ENCODE peak calls at places on chromosomes 7 and 10, in ten cellular contexts. Z is right atrium auricular region, E is testis, W is heart right ventricle, S is GM06990, F is HepG2, K is A673, H is transverse colon, I is AG04450, J is fibroblast of lung. D is an unnamed sample.

GRCh38 chr10:35896011-35896410 is 253.9 kb upstream of the FZD8 start:
- DNase-seq in Z (no peak), E (no peak), W (no peak), S (no peak), F (no peak), K (no peak), H (no peak), I (peak; percentile 67), J (peak; percentile 77), D (peak; percentile 73)

GRCh38 chr7:15707570-15707969 is 21.1 kb upstream of the MEOX2 start:
- DNase-seq in Z (no peak), E (no peak), W (no peak), S (no peak), F (no peak), K (no peak), H (no peak), I (no peak), J (no peak), D (no peak)

GRCh38 chr10:113663908-113664307 is at the start of gene NRAP:
- DNase-seq in Z (no peak), E (no peak), W (peak; percentile 56), S (no peak), F (no peak), K (no peak), H (no peak), I (no peak), J (no peak), D (no peak)

GRCh38 chr10:115355162-115355760 is 262.1 kb downstream of the ATRNL1 start:
- DNase-seq in Z (no peak), E (peak; percentile 46), W (no peak), S (peak; percentile 7), F (peak; percentile 63), K (peak; percentile 70), H (peak; percentile 8), I (peak; percentile 30), J (peak; percentile 82), D (peak; percentile 71)

GRCh38 chr7:141630621-141631020 is 71.3 kb downstream of the DENND11 start:
- DNase-seq in Z (no peak), E (no peak), W (no peak), S (no peak), F (no peak), K (no peak), H (no peak), I (no peak), J (no peak), D (no peak)

GRCh38 chr10:36023939-36024338 is 381.8 kb upstream of the FZD8 start:
- DNase-seq in Z (peak; percentile 63), E (no peak), W (no peak), S (no peak), F (peak; percentile 3), K (peak; percentile 69), H (no peak), I (peak; percentile 26), J (peak; percentile 33), D (peak; percentile 87)

GRCh38 chr10:79483948-79484347 is 28.4 kb upstream of the EIF5AL1 start:
- DNase-seq in Z (no peak), E (peak; percentile 60), W (peak; percentile 67), S (no peak), F (no peak), K (peak; percentile 42), H (no peak), I (no peak), J (peak; percentile 65), D (peak; percentile 82)

GRCh38 chr7:154914580-154915380 is 88.1 kb downstream of the PAXIP1 start:
- DNase-seq in Z (no peak), E (no peak), W (no peak), S (peak; percentile 15), F (no peak), K (peak; percentile 22), H (no peak), I (no peak), J (no peak), D (no peak)

GRCh38 chr10:73218466-73219191 is 28.4 kb downstream of the DNAJC9 start:
- DNase-seq in Z (no peak), E (no peak), W (no peak), S (no peak), F (peak; percentile 35), K (peak; percentile 51), H (no peak), I (no peak), J (peak; percentile 27), D (peak; percentile 39)

GRCh38 chr10:115092555-115093285 is 445 bp upstream of the ATRNL1 start:
- DNase-seq in Z (no peak), E (peak; percentile 69), W (peak; percentile 17), S (peak; percentile 56), F (no peak), K (peak; percentile 49), H (peak; percentile 14), I (no peak), J (peak; percentile 58), D (peak; percentile 14)

GRCh38 chr10:49312291-49312869 is 13.4 kb downstream of the C10orf71 start:
- DNase-seq in Z (no peak), E (no peak), W (no peak), S (no peak), F (no peak), K (no peak), H (no peak), I (no peak), J (no peak), D (no peak)

GRCh38 chr7:28207486-28208158 is 27.0 kb upstream of the JAZF1 start:
- DNase-seq in Z (no peak), E (no peak), W (no peak), S (peak; percentile 52), F (no peak), K (no peak), H (no peak), I (no peak), J (no peak), D (peak; percentile 24)

GRCh38 chr7:4549681-4550080 is 132.4 kb upstream of the FOXK1 start:
- DNase-seq in Z (peak; percentile 64), E (peak; percentile 74), W (peak; percentile 53), S (no peak), F (no peak), K (no peak), H (no peak), I (no peak), J (no peak), D (no peak)

GRCh38 chr7:158950914-158951635 is 94.7 kb downstream of the DYNC2I1 start:
- DNase-seq in Z (no peak), E (no peak), W (no peak), S (no peak), F (no peak), K (no peak), H (no peak), I (no peak), J (peak; percentile 19), D (peak; percentile 48)

GRCh38 chr10:85642421-85643170 is 724.0 kb downstream of the GRID1 start:
- DNase-seq in Z (no peak), E (no peak), W (no peak), S (no peak), F (peak; percentile 65), K (peak; percentile 80), H (peak; percentile 37), I (no peak), J (no peak), D (peak; percentile 85)

DNA sequence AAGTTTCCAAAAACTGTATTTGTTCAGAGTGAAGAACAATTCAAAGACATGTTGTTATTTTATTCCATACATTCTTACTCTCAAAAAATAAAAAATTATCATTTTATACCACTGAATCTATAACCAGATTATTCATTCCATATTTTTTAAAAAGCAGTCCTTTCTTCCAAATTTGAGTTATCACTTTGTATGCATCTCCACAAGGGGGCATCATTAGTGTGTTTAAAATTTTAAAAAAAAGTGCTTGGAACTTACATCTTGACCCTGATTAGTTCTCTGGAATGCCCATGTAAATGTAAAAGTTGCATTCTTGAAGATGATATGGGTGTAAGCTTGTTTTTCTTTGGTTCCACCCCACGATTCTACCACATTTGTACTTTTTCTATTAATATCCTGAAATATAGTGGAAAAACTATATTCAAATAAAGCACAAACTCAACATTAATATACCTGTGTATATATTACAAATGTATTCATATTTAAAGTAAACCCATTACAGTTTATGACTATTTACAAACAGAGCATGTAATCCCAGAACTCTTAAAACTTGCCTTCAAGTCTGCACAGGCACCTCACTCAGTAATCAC is 144.9 kb downstream of the ELAPOR2 start:
- DNase-seq in Z (no peak), E (no peak), W (no peak), S (no peak), F (peak; percentile 10), K (peak; percentile 42), H (no peak), I (no peak), J (peak; percentile 37), D (peak; percentile 47)
- TF ChIP-seq CTCF in Z (no peak), E (peak; percentile 59), W (no peak), S (peak; percentile 42), F (peak; percentile 25), K (peak; percentile 63), H (peak; percentile 36), I (peak; percentile 58), J (peak; percentile 26), D (peak; percentile 46)

GRCh38 chr7:24609570-24609969 is 36.3 kb downstream of the PALS2 start:
- DNase-seq in Z (no peak), E (no peak), W (no peak), S (no peak), F (no peak), K (no peak), H (no peak), I (no peak), J (no peak), D (no peak)
- H3K4me3 ChIP-seq in Z (no peak overlapping the region), E (no peak overlapping the region), W (no peak overlapping the region), S (no peak overlapping the region), F (no peak overlapping the region), K (no peak overlapping the region), H (no peak overlapping the region), I (no peak overlapping the region), J (no peak overlapping the region), D (no peak overlapping the region)

DNA sequence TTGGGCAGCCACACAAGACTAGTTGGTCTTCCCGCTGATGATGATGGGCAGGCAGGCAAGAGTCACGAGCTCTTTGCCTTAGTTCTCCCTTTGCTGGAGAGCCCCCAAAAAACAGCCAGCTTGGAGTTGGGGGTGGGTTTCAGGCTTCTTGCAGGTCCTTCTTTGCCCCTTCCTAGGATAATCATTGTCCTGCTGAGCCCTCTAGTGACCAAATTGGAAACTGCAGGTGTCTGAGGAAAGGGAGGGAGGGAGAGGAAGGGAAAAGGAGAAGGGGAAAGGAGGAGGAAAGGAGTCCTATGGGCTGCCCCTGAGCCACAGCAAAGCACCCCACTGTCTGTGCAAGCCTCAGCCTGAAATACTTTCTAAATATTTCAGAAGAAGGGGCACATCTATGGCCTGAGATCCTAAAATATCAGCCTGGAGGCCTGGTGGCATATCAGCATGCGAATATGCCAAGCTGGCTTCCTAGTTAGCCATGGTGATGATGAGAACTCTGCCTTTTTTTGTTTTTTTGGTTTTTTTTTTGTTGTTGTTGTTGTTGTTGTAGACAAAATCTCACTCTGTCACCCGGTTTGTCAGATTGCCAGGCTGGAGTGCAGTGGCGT is 165.5 kb upstream of the KMT2E start:
- DNase-seq in Z (no peak), E (peak; percentile 75), W (peak; percentile 54), S (no peak), F (peak; percentile 35), K (peak; percentile 73), H (peak; percentile 52), I (no peak), J (peak; percentile 42), D (peak; percentile 35)
- TF ChIP-seq CTCF in Z (peak; percentile 85), E (peak; percentile 88), W (peak; percentile 65), S (peak; percentile 90), F (peak; percentile 86), K (peak; percentile 94), H (peak; percentile 85), I (peak; percentile 89), J (peak; percentile 83), D (peak; percentile 85)

DNA sequence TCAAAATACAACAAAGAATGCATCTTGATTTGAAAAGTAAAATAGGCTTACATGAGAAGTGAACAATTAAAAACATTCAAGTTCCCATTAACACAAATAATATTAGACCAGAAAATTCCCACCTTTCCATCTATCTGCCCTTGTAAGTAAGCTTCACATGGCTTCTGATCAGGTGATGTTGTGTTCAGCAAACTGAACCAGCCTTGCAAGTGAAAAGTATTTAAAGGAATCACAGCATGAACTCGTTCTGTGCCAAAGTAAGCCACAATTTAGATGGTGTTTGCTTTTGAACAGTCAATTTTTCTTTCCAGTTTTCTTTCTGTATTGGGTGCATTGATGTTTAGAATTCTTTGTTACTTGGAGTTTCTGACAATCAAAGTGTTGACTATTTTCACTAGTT is 347.9 kb downstream of the TNS3 start:
- DNase-seq in Z (no peak), E (no peak), W (no peak), S (no peak), F (no peak), K (no peak), H (no peak), I (no peak), J (no peak), D (no peak)
- H3K4me3 ChIP-seq in Z (no peak overlapping the region), E (no peak overlapping the region), W (no peak overlapping the region), S (no peak overlapping the region), F (no peak overlapping the region), K (no peak overlapping the region), H (no peak overlapping the region), I (no peak overlapping the region), J (no peak overlapping the region), D (no peak overlapping the region)

D was measured in fibroblast of mammary gland.